ENCODE peak calls at places on chromosomes 16 and 17, in four cellular contexts. One of them, this sample, is unnamed.

GRCh38 chr16:2458887-2459646 is 842 bp upstream of the TEDC2 start:
- DNase-seq in ELR: no peak
- DNase-seq in T-helper 2 cell: no peak
- DNase-seq in bronchial epithelial cell: no peak
- DNase-seq in this sample: no peak

GRCh38 chr17:5513610-5514009 is 27.2 kb downstream of the MIS12 start:
- DNase-seq in T-helper 2 cell: peak
- DNase-seq in ELR: no peak
- DNase-seq in bronchial epithelial cell: no peak
- DNase-seq in this sample: no peak

GRCh38 chr16:55622930-55623561 is 32.7 kb upstream of the SLC6A2 start:
- DNase-seq in ELR: peak
- DNase-seq in bronchial epithelial cell: peak
- DNase-seq in T-helper 2 cell: no peak
- DNase-seq in this sample: no peak

GRCh38 chr17:73265646-73266640 is 4.3 kb upstream of the CPSF4L start:
- DNase-seq in ELR: no peak
- DNase-seq in bronchial epithelial cell: no peak
- DNase-seq in T-helper 2 cell: no peak
- DNase-seq in this sample: no peak

GRCh38 chr16:48533931-48534330 is 76.0 kb downstream of the N4BP1 start:
- DNase-seq in bronchial epithelial cell: no peak
- DNase-seq in T-helper 2 cell: no peak
- DNase-seq in ELR: no peak
- DNase-seq in this sample: no peak

GRCh38 chr17:39486242-39486641 is 25.0 kb downstream of the CDK12 start:
- DNase-seq in T-helper 2 cell: no peak
- DNase-seq in ELR: peak
- DNase-seq in bronchial epithelial cell: peak
- DNase-seq in this sample: peak

GRCh38 chr17:78372811-78373210 is 5.6 kb upstream of the PGS1 start:
- DNase-seq in ELR: no peak
- DNase-seq in T-helper 2 cell: no peak
- DNase-seq in bronchial epithelial cell: no peak
- DNase-seq in this sample: no peak

GRCh38 chr17:17391575-17392370 is 85.0 kb upstream of the MED9 start:
- DNase-seq in bronchial epithelial cell: no peak
- DNase-seq in ELR: no peak
- DNase-seq in T-helper 2 cell: peak
- DNase-seq in this sample: no peak

GRCh38 chr17:19955099-19955498 is 22.5 kb downstream of the AKAP10 start:
- DNase-seq in bronchial epithelial cell: no peak
- DNase-seq in T-helper 2 cell: no peak
- DNase-seq in ELR: no peak
- DNase-seq in this sample: no peak

GRCh38 chr17:50495918-50496317 is 12.3 kb upstream of the MYCBPAP start:
- DNase-seq in T-helper 2 cell: no peak
- DNase-seq in ELR: peak
- DNase-seq in bronchial epithelial cell: no peak
- DNase-seq in this sample: peak

GRCh38 chr17:76868669-76869208 is 535 bp downstream of the MGAT5B start:
- DNase-seq in ELR: peak
- DNase-seq in bronchial epithelial cell: no peak
- DNase-seq in T-helper 2 cell: peak
- DNase-seq in this sample: peak

GRCh38 chr17:19336938-19337711 is 25.4 kb downstream of the B9D1 start:
- DNase-seq in ELR: no peak
- DNase-seq in T-helper 2 cell: no peak
- DNase-seq in bronchial epithelial cell: no peak
- DNase-seq in this sample: no peak

GRCh38 chr16:23353440-23353839 is 51.3 kb downstream of the SCNN1B start:
- DNase-seq in T-helper 2 cell: no peak
- DNase-seq in bronchial epithelial cell: no peak
- DNase-seq in ELR: no peak
- DNase-seq in this sample: no peak

GRCh38 chr17:46979023-46979870 is at the start of gene RPRML:
- DNase-seq in bronchial epithelial cell: no peak
- DNase-seq in ELR: peak
- DNase-seq in T-helper 2 cell: peak
- DNase-seq in this sample: peak

GRCh38 chr17:43556292-43556691 is 10.2 kb upstream of the ETV4 start:
- DNase-seq in ELR: peak
- DNase-seq in T-helper 2 cell: peak
- DNase-seq in bronchial epithelial cell: peak
- DNase-seq in this sample: peak

GRCh38 chr16:11743308-11744074 is 834 bp upstream of the TXNDC11 start:
- DNase-seq in T-helper 2 cell: peak
- DNase-seq in bronchial epithelial cell: peak
- DNase-seq in ELR: peak
- DNase-seq in this sample: peak

GRCh38 chr17:28577466-28577824 is 750 bp upstream of the ALDOC start:
- DNase-seq in T-helper 2 cell: no peak
- DNase-seq in ELR: no peak
- DNase-seq in bronchial epithelial cell: no peak
- DNase-seq in this sample: no peak

GRCh38 chr16:907819-908218 is 63.0 kb downstream of the LMF1 start:
- DNase-seq in T-helper 2 cell: no peak
- DNase-seq in bronchial epithelial cell: no peak
- DNase-seq in ELR: no peak
- DNase-seq in this sample: no peak

GRCh38 chr17:33142703-33143299 is 150.3 kb downstream of the ASIC2 start:
- DNase-seq in T-helper 2 cell: peak
- DNase-seq in ELR: peak
- DNase-seq in bronchial epithelial cell: peak
- DNase-seq in this sample: peak

GRCh38 chr17:43316522-43317142 is 82.2 kb upstream of the ARL4D start:
- DNase-seq in bronchial epithelial cell: no peak
- DNase-seq in T-helper 2 cell: peak
- DNase-seq in ELR: peak
- DNase-seq in this sample: no peak

GRCh38 chr16:89491238-89491869 is 993 bp upstream of the ANKRD11 start:
- DNase-seq in ELR: peak
- DNase-seq in T-helper 2 cell: peak
- DNase-seq in bronchial epithelial cell: no peak
- DNase-seq in this sample: peak

GRCh38 chr17:17781591-17782424 is 55.0 kb downstream of the SREBF1 start:
- DNase-seq in T-helper 2 cell: peak
- DNase-seq in ELR: peak
- DNase-seq in bronchial epithelial cell: no peak
- DNase-seq in this sample: peak

GRCh38 chr17:61794792-61795191 is 68.5 kb downstream of the BRIP1 start:
- DNase-seq in bronchial epithelial cell: peak
- DNase-seq in ELR: peak
- DNase-seq in T-helper 2 cell: no peak
- DNase-seq in this sample: no peak

GRCh38 chr17:246851-247421 is 65.5 kb upstream of the DOC2B start:
- DNase-seq in bronchial epithelial cell: no peak
- DNase-seq in ELR: no peak
- DNase-seq in T-helper 2 cell: no peak
- DNase-seq in this sample: no peak

GRCh38 chr16:71383054-71383773 is 24.7 kb downstream of the CALB2 start:
- DNase-seq in bronchial epithelial cell: peak
- DNase-seq in ELR: peak
- DNase-seq in T-helper 2 cell: peak
- DNase-seq in this sample: peak

GRCh38 chr17:82303944-82304808 is 13.2 kb downstream of the CD7 start:
- DNase-seq in ELR: no peak
- DNase-seq in T-helper 2 cell: no peak
- DNase-seq in bronchial epithelial cell: no peak
- DNase-seq in this sample: no peak

GRCh38 chr17:36132421-36132831 is 28.8 kb downstream of the CCL4 start:
- DNase-seq in bronchial epithelial cell: no peak
- DNase-seq in T-helper 2 cell: no peak
- DNase-seq in ELR: no peak
- DNase-seq in this sample: no peak

GRCh38 chr17:81578561-81579225 is 26.5 kb upstream of the FAAP100 start:
- DNase-seq in bronchial epithelial cell: peak
- DNase-seq in ELR: peak
- DNase-seq in T-helper 2 cell: no peak
- DNase-seq in this sample: no peak